ENCODE peak calls at places on chromosome 9, in nine cellular contexts. Z is GM23338; H is Karpas-422; N is right lobe of liver; W is OCI-LY7; P is HepG2; E is CD8-positive, alpha-beta T cell; M is heart right ventricle; A is neural progenitor cell. R is an unnamed sample. For H3K4me1, the result is how much of the 10 kb centered on the place peaks cover.

GRCh38 chr9:123686131-123686848 is 243.6 kb downstream of the DENND1A start:
- DNase-seq in Z (no peak), H (no peak), N (no peak), W (no peak), P (no peak), E (no peak), M (peak), A (no peak), R (no peak)

GRCh38 chr9:16085167-16085718 is 532.4 kb downstream of the CCDC171 start:
- DNase-seq in Z (no peak), H (no peak), N (no peak), W (no peak), P (no peak), E (no peak), M (no peak), A (no peak), R (no peak)

GRCh38 chr9:79185866-79186265 is 385.9 kb upstream of the TLE4 start:
- DNase-seq in Z (no peak), H (no peak), N (no peak), W (no peak), P (no peak), E (no peak), M (no peak), A (no peak), R (no peak)

GRCh38 chr9:98158071-98158791 is 34.2 kb downstream of the CORO2A start:
- DNase-seq in Z (no peak), H (no peak), N (peak), W (no peak), P (peak), E (no peak), M (no peak), A (no peak), R (no peak)

GRCh38 chr9:129206401-129206800 is 28.3 kb upstream of the IER5L start:
- DNase-seq in Z (no peak), H (no peak), N (no peak), W (no peak), P (no peak), E (no peak), M (no peak), A (no peak), R (no peak)

GRCh38 chr9:38443181-38443580 is 18.9 kb upstream of the IGFBPL1 start:
- DNase-seq in Z (no peak), H (no peak), N (no peak), W (no peak), P (peak), E (no peak), M (no peak), A (no peak), R (no peak)

GRCh38 chr9:114141553-114142548 is 13.5 kb upstream of the COL27A1 start:
- DNase-seq in Z (no peak), H (no peak), N (no peak), W (no peak), P (peak), E (no peak), M (peak), A (no peak), R (no peak)

GRCh38 chr9:130262061-130262745 is 3.4 kb upstream of the HMCN2 start:
- DNase-seq in Z (no peak), H (no peak), N (no peak), W (no peak), P (no peak), E (no peak), M (no peak), A (no peak), R (no peak)

GRCh38 chr9:35711501-35712428 is 20.2 kb downstream of the TLN1 start:
- DNase-seq in Z (no peak), H (no peak), N (no peak), W (no peak), P (no peak), E (no peak), M (no peak), A (no peak), R (no peak)

GRCh38 chr9:82790868-82791267 is 272.1 kb downstream of the RASEF start:
- DNase-seq in Z (no peak), H (no peak), N (no peak), W (no peak), P (no peak), E (no peak), M (no peak), A (no peak), R (no peak)

GRCh38 chr9:33300546-33300945 is 10.2 kb downstream of the NFX1 start:
- DNase-seq in Z (no peak), H (no peak), N (no peak), W (no peak), P (peak), E (no peak), M (no peak), A (no peak), R (no peak)

GRCh38 chr9:121009657-121010056 is 40.4 kb downstream of the C5 start:
- DNase-seq in Z (no peak), H (no peak), N (no peak), W (no peak), P (no peak), E (no peak), M (no peak), A (no peak), R (no peak)

GRCh38 chr9:6229186-6229585 is 13.6 kb downstream of the IL33 start:
- DNase-seq in Z (no peak), H (no peak), N (no peak), W (no peak), P (no peak), E (no peak), M (no peak), A (no peak), R (no peak)

GRCh38 chr9:18459958-18460584 is 13.9 kb upstream of the ADAMTSL1 start:
- DNase-seq in Z (no peak), H (no peak), N (no peak), W (no peak), P (no peak), E (no peak), M (no peak), A (no peak), R (no peak)

GRCh38 chr9:95010431-95010838 is 283.9 kb downstream of the AOPEP start:
- DNase-seq in Z (no peak), H (no peak), N (no peak), W (no peak), P (no peak), E (no peak), M (no peak), A (no peak), R (no peak)

GRCh38 chr9:138065287-138065686 is 187.7 kb downstream of the CACNA1B start:
- DNase-seq in Z (no peak), H (no peak), N (no peak), W (no peak), P (no peak), E (no peak), M (no peak), A (no peak), R (no peak)

GRCh38 chr9:71729816-71730526 is 38.3 kb downstream of the CEMIP2 start:
- DNase-seq in Z (no peak), H (no peak), N (no peak), W (no peak), P (no peak), E (no peak), M (no peak), A (no peak), R (no peak)

GRCh38 chr9:30348904-30349303 is 2035.5 kb upstream of the ACO1 start:
- DNase-seq in Z (no peak), H (no peak), N (peak), W (no peak), P (no peak), E (no peak), M (no peak), A (no peak), R (no peak)

GRCh38 chr9:77807295-77807694 is 159.2 kb upstream of the GNA14 start:
- DNase-seq in Z (no peak), H (no peak), N (no peak), W (no peak), P (peak), E (no peak), M (no peak), A (no peak), R (no peak)

GRCh38 chr9:32398207-32398606 is 13.8 kb downstream of the ACO1 start:
- DNase-seq in Z (no peak), H (no peak), N (no peak), W (no peak), P (no peak), E (no peak), M (no peak), A (no peak), R (no peak)

GRCh38 chr9:841371-842209 is at the start of gene DMRT1:
- DNase-seq in Z (peak), H (no peak), N (no peak), W (no peak), P (no peak), E (no peak), M (no peak), A (peak), R (no peak)

GRCh38 chr9:2053883-2054845 is 39.0 kb downstream of the SMARCA2 start:
- DNase-seq in Z (no peak), H (peak), N (no peak), W (peak), P (no peak), E (peak), M (no peak), A (no peak), R (peak)

GRCh38 chr9:6153425-6153824 is 62.2 kb upstream of the IL33 start:
- DNase-seq in Z (no peak), H (no peak), N (no peak), W (no peak), P (no peak), E (no peak), M (no peak), A (no peak), R (no peak)

GRCh38 chr9:87644659-87645058 is 81.3 kb upstream of the CTSL start:
- DNase-seq in Z (no peak), H (no peak), N (no peak), W (no peak), P (no peak), E (no peak), M (no peak), A (no peak), R (no peak)

GRCh38 chr9:80648336-80648735 is 1041.0 kb downstream of the TLE1 start:
- DNase-seq in Z (no peak), H (no peak), N (no peak), W (no peak), P (no peak), E (no peak), M (no peak), A (no peak), R (no peak)

DNA sequence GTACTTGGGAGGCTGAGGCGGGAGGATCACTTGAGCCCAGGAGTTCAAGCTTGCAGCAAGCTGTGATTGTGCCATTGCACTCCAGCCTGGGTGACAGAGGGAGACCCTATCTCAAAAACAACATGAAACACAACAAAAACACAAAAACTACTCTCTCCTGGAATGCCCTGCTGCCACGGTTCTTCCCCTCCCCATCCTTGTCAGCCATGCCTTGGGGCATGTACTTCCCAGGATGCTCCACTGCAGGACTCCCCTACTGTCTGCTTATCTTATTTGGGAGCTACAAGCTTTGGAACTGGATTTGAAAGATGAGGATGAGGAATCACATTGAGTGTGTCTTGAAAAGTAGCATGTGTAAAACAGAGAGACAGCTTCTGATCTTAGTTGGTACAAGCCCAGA is 40.1 kb upstream of the KIAA1958 start:
- DNase-seq in Z (no peak), H (no peak), N (no peak), W (no peak), P (no peak), E (no peak), M (no peak), A (no peak), R (no peak)
- H3K27ac ChIP-seq in Z (no peak), H (peak), N (no peak), W (no peak), P (no peak), E (no peak), M (no peak), A (no peak), R (no peak)

GRCh38 chr9:135296783-135297715 is 182.5 kb upstream of the PPP1R26 start:
- DNase-seq in Z (no peak), H (no peak), N (no peak), W (no peak), P (no peak), E (no peak), M (no peak), A (no peak), R (no peak)
- H3K4me1 ChIP-seq in Z (under half), H (under half), N (under half), W (under half), P (under half), E (under half), M (under half), A (under half), R (under half)

GRCh38 chr9:91843093-91843492 is 106.9 kb downstream of the ROR2 start:
- DNase-seq in Z (no peak), H (no peak), N (no peak), W (no peak), P (no peak), E (no peak), M (no peak), A (no peak), R (no peak)
- H3K27ac ChIP-seq in Z (no peak), H (no peak), N (no peak), W (no peak), P (no peak), E (no peak), M (no peak), A (no peak), R (no peak)

GRCh38 chr9:137031904-137032639 is at the start of gene FUT7:
- DNase-seq in Z (no peak), H (peak), N (no peak), W (peak), P (no peak), E (no peak), M (no peak), A (no peak), R (peak)

GRCh38 chr9:137030006-137030405 is 1.9 kb downstream of the FUT7 start:
- DNase-seq in Z (no peak), H (no peak), N (no peak), W (no peak), P (no peak), E (no peak), M (no peak), A (no peak), R (no peak)

GRCh38 chr9:137030931-137031527 is 859 bp downstream of the FUT7 start:
- DNase-seq in Z (no peak), H (no peak), N (no peak), W (no peak), P (no peak), E (no peak), M (no peak), A (no peak), R (no peak)

GRCh38 chr9:137029058-137029922 is 1.3 kb upstream of the ABCA2 start:
- DNase-seq in Z (peak), H (peak), N (peak), W (peak), P (peak), E (peak), M (peak), A (peak), R (peak)

GRCh38 chr9:137030528-137030927 is 1.4 kb downstream of the FUT7 start:
- DNase-seq in Z (no peak), H (no peak), N (peak), W (peak), P (no peak), E (no peak), M (no peak), A (no peak), R (peak)
- H3K4me1 ChIP-seq in Z (under half), H (under half), N (under half), W (half or more), P (half or more), E (half or more), M (under half), A (under half), R (half or more)

DNA sequence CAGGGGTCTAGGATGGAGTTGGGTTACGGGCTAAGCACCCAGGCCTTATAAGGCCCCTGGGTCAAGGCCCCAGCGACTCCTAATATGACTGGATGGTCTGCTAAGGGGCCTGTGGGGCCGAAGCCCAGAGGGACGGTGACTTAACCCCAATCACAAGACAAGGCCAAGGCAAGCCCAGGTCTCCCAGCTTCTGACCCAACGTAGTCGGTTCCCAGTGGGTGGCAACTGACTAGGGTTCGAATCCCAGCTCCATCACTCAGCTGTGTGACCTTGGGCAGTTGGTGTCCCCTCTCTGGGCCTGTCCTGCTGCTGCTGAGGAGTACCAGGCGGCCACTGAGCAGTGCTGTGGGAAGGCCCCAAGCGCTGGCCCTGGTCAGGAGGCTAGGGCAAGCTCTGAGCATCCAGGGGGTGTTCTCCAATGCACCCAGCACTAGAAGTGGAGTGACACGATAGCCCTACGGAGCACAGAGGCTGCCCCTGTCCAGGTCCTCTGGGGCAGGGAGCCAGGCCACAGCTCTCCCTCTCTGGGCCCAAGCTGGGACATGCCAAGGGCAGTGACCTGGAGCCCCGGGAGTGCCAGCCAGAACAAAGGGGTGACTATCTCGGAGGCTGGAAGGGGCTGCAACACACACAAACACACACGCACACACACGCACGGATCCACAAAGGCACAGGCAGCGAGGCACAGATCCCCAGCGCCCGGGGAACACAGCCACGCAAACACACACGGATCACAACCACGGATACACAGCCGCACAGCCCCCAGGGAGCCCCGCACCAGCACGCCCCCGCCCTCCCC is 512 bp downstream of the AK1 start:
- DNase-seq in Z (no peak), H (no peak), N (peak), W (no peak), P (no peak), E (no peak), M (no peak), A (no peak), R (no peak)
- H3K27ac ChIP-seq in Z (no peak), H (no peak), N (no peak), W (no peak), P (peak), E (no peak), M (peak), A (no peak), R (no peak)

DNA sequence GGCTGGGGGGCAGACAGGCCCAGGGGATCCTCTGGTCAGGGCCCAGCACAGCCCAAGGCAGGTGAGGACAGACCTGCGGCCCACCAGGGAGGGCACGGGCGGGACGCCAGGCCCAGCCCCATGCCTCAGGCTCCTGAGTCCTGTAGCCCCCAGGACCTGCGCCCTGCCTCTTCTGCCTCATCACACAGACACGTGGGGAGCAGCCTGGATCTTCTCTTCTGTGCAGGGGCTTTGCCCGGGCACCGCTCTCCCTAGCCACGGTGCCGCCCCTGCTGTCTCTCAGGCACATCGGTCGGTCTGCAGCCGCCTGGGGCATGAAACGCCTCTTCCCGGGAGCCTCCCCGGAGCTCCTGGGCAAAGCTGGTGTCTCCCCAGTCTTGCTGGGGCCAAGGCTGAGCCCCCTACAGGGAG is 40.2 kb upstream of the EGFL7 start:
- DNase-seq in Z (no peak), H (no peak), N (no peak), W (no peak), P (no peak), E (no peak), M (no peak), A (no peak), R (peak)
- H3K4me1 ChIP-seq in Z (under half), H (under half), N (under half), W (under half), P (half or more), E (under half), M (half or more), A (under half), R (under half)

DNA sequence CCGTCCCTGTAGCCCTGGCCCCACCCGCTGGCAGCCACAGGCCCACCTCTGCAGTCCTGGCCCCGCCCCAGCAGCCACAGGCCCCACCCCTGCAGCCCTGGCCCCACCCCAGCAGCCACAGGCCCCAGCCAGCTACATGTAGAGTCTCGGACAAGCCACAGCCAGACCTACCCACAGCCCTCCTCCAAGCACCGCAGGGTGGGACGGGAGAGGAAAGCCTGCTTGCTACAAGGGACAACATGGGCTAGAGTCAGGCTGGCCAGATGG is 49.5 kb upstream of the SARDH start:
- DNase-seq in Z (peak), H (peak), N (no peak), W (peak), P (no peak), E (no peak), M (no peak), A (peak), R (no peak)
- H3K27ac ChIP-seq in Z (no peak), H (no peak), N (no peak), W (no peak), P (no peak), E (no peak), M (no peak), A (no peak), R (no peak)

DNA sequence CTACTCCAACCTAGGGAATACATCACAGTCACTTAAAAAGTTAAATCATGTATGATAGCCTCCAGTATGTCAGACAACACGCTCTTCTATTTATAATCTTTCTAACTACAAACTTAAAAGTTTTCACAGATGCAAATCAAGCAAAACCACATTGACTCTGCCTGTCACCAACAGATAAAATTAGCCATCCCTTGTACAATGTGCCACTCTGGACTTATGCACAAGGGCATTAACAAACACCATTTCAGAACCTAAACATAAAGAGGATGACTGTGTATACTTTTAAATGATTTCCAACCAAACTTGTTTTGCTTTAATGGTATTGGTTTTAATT is 14.7 kb downstream of the ERP44 start:
- DNase-seq in Z (no peak), H (peak), N (no peak), W (peak), P (no peak), E (no peak), M (no peak), A (no peak), R (no peak)
- H3K4me1 ChIP-seq in Z (under half), H (half or more), N (under half), W (half or more), P (under half), E (under half), M (half or more), A (under half), R (half or more)

R was measured in CD4-positive, alpha-beta memory T cell.